ENCODE peak calls at places on chromosomes 3 and 15, in seven cellular contexts. D, P, V, G, N, L and F are unnamed samples.
A peak's percentile ranks its signal among the peaks of the same experiment; 100 is the strongest.

GRCh38 chr15:50345298-50345697 is 9.7 kb downstream of the GABPB1 start:
- DNase-seq in D (no peak), P (no peak), V (no peak), G (no peak), N (no peak), L (no peak), F (no peak)

GRCh38 chr15:48145923-48146322 is 25.1 kb downstream of the SLC24A5 start:
- DNase-seq in D (peak; percentile 52), P (no peak), V (no peak), G (no peak), N (no peak), L (no peak), F (no peak)

GRCh38 chr3:117788086-117788485 is 1078.5 kb downstream of the TUSC7 start:
- DNase-seq in D (peak; percentile 90), P (peak; percentile 48), V (no peak), G (no peak), N (peak; percentile 66), L (peak; percentile 16), F (peak; percentile 71)

GRCh38 chr15:64096486-64097431 is 977 bp downstream of the SNX1 start:
- DNase-seq in D (peak; percentile 43), P (no peak), V (peak; percentile 15), G (no peak), N (no peak), L (no peak), F (peak; percentile 48)

GRCh38 chr3:122857019-122857418 is 62.1 kb downstream of the SLC49A4 start:
- DNase-seq in D (peak; percentile 62), P (peak; percentile 12), V (no peak), G (no peak), N (no peak), L (peak; percentile 30), F (no peak)

GRCh38 chr3:56887402-56888025 is 85.8 kb upstream of the ARHGEF3 start:
- DNase-seq in D (no peak), P (no peak), V (no peak), G (no peak), N (no peak), L (no peak), F (no peak)

GRCh38 chr15:74857082-74857655 is 14.2 kb upstream of the ULK3 start:
- DNase-seq in D (no peak), P (no peak), V (no peak), G (no peak), N (no peak), L (no peak), F (peak; percentile 27)

GRCh38 chr3:148790841-148791240 is 36.8 kb upstream of the CPB1 start:
- DNase-seq in D (no peak), P (no peak), V (peak; percentile 26), G (no peak), N (no peak), L (peak; percentile 39), F (no peak)

GRCh38 chr15:90037510-90037860 is 36.4 kb downstream of the ZNF710 start:
- DNase-seq in D (peak; percentile 78), P (peak; percentile 25), V (no peak), G (no peak), N (no peak), L (no peak), F (no peak)

GRCh38 chr3:193014961-193015360 is 97.3 kb upstream of the MB21D2 start:
- DNase-seq in D (no peak), P (no peak), V (no peak), G (no peak), N (peak; percentile 71), L (no peak), F (no peak)

GRCh38 chr15:89693696-89694095 is 3.1 kb downstream of the WDR93 start:
- DNase-seq in D (no peak), P (no peak), V (no peak), G (no peak), N (no peak), L (no peak), F (no peak)

GRCh38 chr3:81237193-81237592 is 524.3 kb downstream of the GBE1 start:
- DNase-seq in D (no peak), P (no peak), V (no peak), G (no peak), N (no peak), L (no peak), F (no peak)

GRCh38 chr15:101723161-101723873 is 956 bp downstream of the TARS3 start:
- DNase-seq in D (peak; percentile 26), P (peak; percentile 10), V (no peak), G (no peak), N (peak; percentile 24), L (no peak), F (peak; percentile 43)

GRCh38 chr3:59913645-59914044 is 863.8 kb upstream of the CFAP20DC start:
- DNase-seq in D (no peak), P (no peak), V (no peak), G (no peak), N (no peak), L (no peak), F (no peak)

GRCh38 chr15:36177590-36178281 is 401.7 kb upstream of the CDIN1 start:
- DNase-seq in D (peak; percentile 43), P (peak; percentile 66), V (peak; percentile 1), G (no peak), N (peak; percentile 10), L (peak; percentile 56), F (peak; percentile 75)

GRCh38 chr15:69288531-69289311 is 10.0 kb upstream of the PAQR5 start:
- DNase-seq in D (no peak), P (no peak), V (no peak), G (no peak), N (no peak), L (no peak), F (no peak)

GRCh38 chr3:129211345-129211744 is 27.6 kb upstream of the CNBP start:
- DNase-seq in D (no peak), P (no peak), V (no peak), G (no peak), N (no peak), L (no peak), F (no peak)